ENCODE peak calls at places on chromosomes 16 and 17, in five cellular contexts. I is cortex of kidney, P is GM03348, W is uterus, G is mucosa of gallbladder. U is an unnamed sample.

GRCh38 chr16:87002717-87003413 is 314.3 kb downstream of the C16orf95 start:
- DNase-seq in I (no peak), W (no peak), G (no peak), P (peak), U (no peak)

GRCh38 chr17:82865996-82866395 is 26.2 kb upstream of the ZNF750 start:
- DNase-seq in P (no peak), W (no peak), G (no peak), I (no peak), U (no peak)

GRCh38 chr16:11004351-11004750 is 60.0 kb downstream of the CLEC16A start:
- DNase-seq in W (no peak), G (no peak), I (no peak), P (peak), U (no peak)

GRCh38 chr17:35082073-35082657 is 18.7 kb upstream of the RFFL start:
- DNase-seq in P (peak), I (no peak), W (no peak), G (no peak), U (peak)

GRCh38 chr16:1362807-1363206 is 11.1 kb downstream of the GNPTG start:
- DNase-seq in I (no peak), G (no peak), W (no peak), P (no peak), U (no peak)

GRCh38 chr16:87016056-87016455 is 301.1 kb downstream of the C16orf95 start:
- DNase-seq in P (no peak), G (no peak), W (no peak), I (no peak), U (no peak)

GRCh38 chr16:71883193-71883848 is 661 bp downstream of the ZNF821 start:
- DNase-seq in W (peak), P (no peak), G (no peak), I (no peak), U (peak)

GRCh38 chr16:4090476-4090875 is 25.8 kb downstream of the ADCY9 start:
- DNase-seq in I (no peak), G (peak), P (peak), W (peak), U (no peak)

GRCh38 chr16:68469728-68470460 is 21.6 kb upstream of the SMPD3 start:
- DNase-seq in P (no peak), W (no peak), I (no peak), G (no peak), U (no peak)

GRCh38 chr17:62995377-62995885 is 29.4 kb downstream of the TANC2 start:
- DNase-seq in G (no peak), I (no peak), W (no peak), P (peak), U (peak)

GRCh38 chr16:19863990-19864389 is 20.7 kb downstream of the GPRC5B start:
- DNase-seq in W (no peak), G (no peak), I (no peak), P (no peak), U (no peak)

GRCh38 chr17:42843358-42843934 is 934 bp upstream of the AOC2 start:
- DNase-seq in I (no peak), W (no peak), P (peak), G (peak), U (peak)